ENCODE peak calls at places on chromosome 7, in ten cellular contexts. H is C1 segment of cervical spinal cord; P is CD8-positive, alpha-beta memory T cell; Y is nephron progenitor cell; I is epithelial cell of esophagus; D is T-helper 9 cell; S is Ammon's horn; K is stimulated activated CD8-positive, alpha-beta memory T cell treated with anti-CD3 and anti-CD28 coated beads, Interleukin-2, amount 100 ng/mL, for 1 hour; W is occipital lobe; Q is activated naive CD8-positive, alpha-beta T cell treated with anti-CD3 and anti-CD28 coated beads for 36 hours. J is an unnamed sample.

GRCh38 chr7:50068026-50068425 is 25.0 kb downstream of the ZPBP start:
- DNase-seq in W (no peak), P (no peak), S (peak), I (peak), K (no peak), Y (no peak), H (no peak), Q (peak), D (no peak), J (peak)

GRCh38 chr7:83338277-83338950 is 175.7 kb upstream of the PCLO start:
- DNase-seq in S (no peak), W (no peak), P (no peak), H (no peak), I (no peak), D (no peak), Q (no peak), Y (no peak), K (no peak), J (no peak)

GRCh38 chr7:139598642-139599041 is 75.2 kb downstream of the CLEC2L start:
- DNase-seq in H (no peak), I (peak), D (no peak), W (no peak), S (peak), Y (no peak), Q (no peak), P (no peak), K (no peak), J (no peak)

GRCh38 chr7:122520961-122521555 is 177.9 kb downstream of the RNF133 start:
- DNase-seq in I (no peak), W (no peak), D (no peak), S (no peak), Q (no peak), H (no peak), P (no peak), Y (no peak), K (no peak), J (no peak)

GRCh38 chr7:116582164-116582732 is 57.4 kb downstream of the CAV1 start:
- DNase-seq in S (no peak), K (no peak), I (no peak), Y (no peak), Q (no peak), W (no peak), P (no peak), H (no peak), D (no peak), J (no peak)

GRCh38 chr7:116249969-116250553 is 39.7 kb downstream of the TES start:
- DNase-seq in H (no peak), D (no peak), Y (peak), Q (no peak), P (no peak), I (peak), S (no peak), W (no peak), K (no peak), J (no peak)

GRCh38 chr7:108246227-108246837 is 116.2 kb upstream of the LAMB4 start:
- DNase-seq in Y (peak), K (no peak), H (no peak), W (no peak), Q (no peak), S (peak), D (no peak), P (no peak), I (peak), J (peak)

GRCh38 chr7:46257766-46258448 is 336.8 kb upstream of the IGFBP3 start:
- DNase-seq in D (no peak), Q (no peak), H (no peak), S (no peak), Y (no peak), P (no peak), K (no peak), I (peak), W (no peak), J (peak)

GRCh38 chr7:74479961-74480829 is 26.5 kb downstream of the GTF2IRD1 start:
- DNase-seq in S (peak), Q (no peak), W (peak), H (peak), D (no peak), P (no peak), Y (peak), K (no peak), I (peak), J (no peak)

GRCh38 chr7:106329408-106329807 is 44.6 kb upstream of the NAMPT start:
- DNase-seq in P (no peak), S (no peak), Y (no peak), W (no peak), Q (no peak), K (no peak), D (no peak), I (no peak), H (no peak), J (no peak)

GRCh38 chr7:78448915-78449314 is 650.3 kb downstream of the PHTF2 start:
- DNase-seq in K (no peak), I (no peak), S (no peak), Q (no peak), Y (no peak), P (no peak), H (no peak), W (no peak), D (no peak), J (no peak)

GRCh38 chr7:133744451-133744850 is 382.7 kb upstream of the LRGUK start:
- DNase-seq in W (no peak), S (no peak), Q (no peak), D (no peak), Y (no peak), K (no peak), P (no peak), H (no peak), I (no peak), J (no peak)

J was measured in epithelial cell of prostate.